ENCODE peak calls at places on chromosome 12, in six cellular contexts. B, D, R, G, P and S are unnamed samples.

GRCh38 chr12:53751336-53752191 is at the start of gene CISTR:
- DNase-seq in B (no peak), D (no peak), R (peak), G (no peak), P (peak), S (no peak)

GRCh38 chr12:51391047-51391837 is at the start of gene GALNT6:
- DNase-seq in B (peak), D (peak), R (peak), G (peak), P (peak), S (no peak)

GRCh38 chr12:105084251-105085250 is at the start of gene ALDH1L2:
- DNase-seq in B (peak), D (peak), R (peak), G (peak), P (peak), S (no peak)

GRCh38 chr12:68237523-68238070 is 12.0 kb upstream of the IL26 start:
- DNase-seq in B (no peak), D (no peak), R (no peak), G (no peak), P (no peak), S (no peak)

GRCh38 chr12:12428961-12429657 is 72.2 kb downstream of the BORCS5 start:
- DNase-seq in B (no peak), D (no peak), R (no peak), G (no peak), P (no peak), S (no peak)

GRCh38 chr12:70831538-70831937 is 89.0 kb downstream of the PTPRR start:
- DNase-seq in B (no peak), D (no peak), R (no peak), G (no peak), P (no peak), S (no peak)

GRCh38 chr12:76633415-76633814 is 73.8 kb upstream of the OSBPL8 start:
- DNase-seq in B (no peak), D (no peak), R (no peak), G (no peak), P (no peak), S (no peak)

GRCh38 chr12:24960222-24960855 is 11.4 kb upstream of the BCAT1 start:
- DNase-seq in B (no peak), D (peak), R (peak), G (no peak), P (no peak), S (no peak)

GRCh38 chr12:124909831-124910560 is 4.5 kb downstream of the UBC start:
- DNase-seq in B (no peak), D (no peak), R (no peak), G (no peak), P (no peak), S (no peak)

GRCh38 chr12:82055391-82055790 is 296.2 kb upstream of the PPFIA2 start:
- DNase-seq in B (no peak), D (no peak), R (no peak), G (no peak), P (no peak), S (no peak)

GRCh38 chr12:109247831-109248654 is 61.0 kb downstream of the FOXN4 start:
- DNase-seq in B (no peak), D (no peak), R (no peak), G (no peak), P (no peak), S (no peak)

GRCh38 chr12:54360717-54361456 is 3.4 kb downstream of the GPR84 start:
- DNase-seq in B (no peak), D (peak), R (no peak), G (no peak), P (peak), S (peak)

GRCh38 chr12:58954002-58954401 is 33.7 kb upstream of the LRIG3 start:
- DNase-seq in B (no peak), D (no peak), R (no peak), G (no peak), P (no peak), S (no peak)

GRCh38 chr12:109202770-109203169 is 86.4 kb downstream of the ACACB start:
- DNase-seq in B (no peak), D (no peak), R (no peak), G (no peak), P (no peak), S (no peak)